ENCODE peak calls at places on chromosome 13, in four cellular contexts. N is PC-3, I is ascending aorta, S is kidney. Q is an unnamed sample.

GRCh38 chr13:24196593-24197197 is 36.2 kb downstream of the SPATA13 start:
- DNase-seq in N (no peak), S (no peak), I (no peak), Q (no peak)

GRCh38 chr13:103236213-103236612 is 170.0 kb upstream of the SLC10A2 start:
- DNase-seq in N (peak; percentile 16), I (no peak), S (no peak), Q (no peak)

GRCh38 chr13:19153782-19154450 is 27.7 kb downstream of the TUBA3C start:
- DNase-seq in N (no peak), S (no peak), I (no peak), Q (no peak)

GRCh38 chr13:33401238-33401637 is 115.7 kb upstream of the STARD13 start:
- DNase-seq in N (no peak), I (no peak), S (no peak), Q (no peak)

GRCh38 chr13:31733709-31734108 is 5.6 kb upstream of the RXFP2 start:
- DNase-seq in N (no peak), I (no peak), S (no peak), Q (no peak)

GRCh38 chr13:73061478-73062275 is 2.9 kb downstream of the KLF5 start:
- DNase-seq in I (no peak), N (no peak), S (no peak), Q (no peak)

GRCh38 chr13:94110011-94110410 is 369.5 kb downstream of the DCT start:
- DNase-seq in I (no peak), N (no peak), S (no peak), Q (no peak)

GRCh38 chr13:25971499-25972145 is 80.2 kb downstream of the SHISA2 start:
- DNase-seq in N (peak; percentile 32), I (no peak), S (no peak), Q (no peak)

GRCh38 chr13:35836476-35836875 is 294.7 kb downstream of the DCLK1 start:
- DNase-seq in S (no peak), N (no peak), I (no peak), Q (no peak)

GRCh38 chr13:31282741-31283455 is 83.1 kb downstream of the B3GLCT start:
- DNase-seq in S (no peak), I (no peak), N (peak; percentile 1), Q (no peak)

GRCh38 chr13:100254002-100254401 is 165.1 kb downstream of the PCCA start:
- DNase-seq in N (no peak), I (no peak), S (no peak), Q (no peak)

GRCh38 chr13:46665630-46666482 is 112.9 kb downstream of the LRCH1 start:
- DNase-seq in I (no peak), N (peak; percentile 54), S (no peak), Q (no peak)

GRCh38 chr13:46667687-46668281 is 114.8 kb downstream of the LRCH1 start:
- DNase-seq in N (no peak), S (no peak), I (no peak), Q (no peak)

GRCh38 chr13:46666727-46667456 is 113.9 kb downstream of the LRCH1 start:
- DNase-seq in S (no peak), N (no peak), I (no peak), Q (no peak)

GRCh38 chr13:46668302-46668720 is 115.3 kb downstream of the LRCH1 start:
- DNase-seq in I (no peak), N (peak; percentile 62), S (no peak), Q (no peak)

GRCh38 chr13:46668906-46669525 is 116.0 kb downstream of the LRCH1 start:
- DNase-seq in N (no peak), S (no peak), I (no peak), Q (no peak)
- H3K4me1 ChIP-seq in N (peaks cover 26% of the 10 kb centered on the region), S (peaks cover 23% of the 10 kb centered on the region), I (peaks cover 8% of the 10 kb centered on the region), Q (peaks cover 23% of the 10 kb centered on the region)

GRCh38 chr13:44267203-44267602 is 106.4 kb upstream of the SERP2 start:
- DNase-seq in I (no peak), S (no peak), N (no peak), Q (no peak)

GRCh38 chr13:44271031-44271433 is 102.6 kb upstream of the SERP2 start:
- DNase-seq in S (no peak), N (peak; percentile 70), I (no peak), Q (no peak)

GRCh38 chr13:44270153-44270552 is 103.5 kb upstream of the SERP2 start:
- DNase-seq in S (no peak), N (no peak), I (no peak), Q (no peak)

GRCh38 chr13:44267966-44268365 is 105.7 kb upstream of the SERP2 start:
- DNase-seq in I (no peak), N (peak; percentile 91), S (no peak), Q (no peak)

GRCh38 chr13:44268965-44269364 is 104.7 kb upstream of the SERP2 start:
- DNase-seq in N (no peak), I (no peak), S (no peak), Q (no peak)
- H3K4me1 ChIP-seq in N (peaks cover 48% of the 10 kb centered on the region), I (peaks cover 9% of the 10 kb centered on the region), S (peaks cover 2% of the 10 kb centered on the region), Q (no peaks in the 10 kb centered on the region)

GRCh38 chr13:51643114-51643881 is 59.0 kb downstream of the WDFY2 start:
- DNase-seq in I (no peak), N (peak; percentile 83), S (no peak), Q (no peak)
- H3K4me1 ChIP-seq in I (no peaks in the 10 kb centered on the region), N (peaks cover 69% of the 10 kb centered on the region), S (peaks cover 8% of the 10 kb centered on the region), Q (peaks cover 12% of the 10 kb centered on the region)

GRCh38 chr13:112117258-112117954 is 50.5 kb downstream of the SOX1 start:
- DNase-seq in I (no peak), S (no peak), N (no peak), Q (no peak)

GRCh38 chr13:112118451-112119064 is 51.6 kb downstream of the SOX1 start:
- DNase-seq in N (no peak), S (no peak), I (no peak), Q (no peak)

GRCh38 chr13:112117955-112118302 is 51.0 kb downstream of the SOX1 start:
- DNase-seq in I (no peak), N (no peak), S (peak; percentile 54), Q (no peak)

GRCh38 chr13:112119192-112120030 is 52.5 kb downstream of the SOX1 start:
- DNase-seq in S (no peak), N (no peak), I (no peak), Q (no peak)

GRCh38 chr13:112120031-112120373 is 53.1 kb downstream of the SOX1 start:
- DNase-seq in N (no peak), S (no peak), I (no peak), Q (no peak)
- H3K4me1 ChIP-seq in N (no peaks in the 10 kb centered on the region), S (no peaks in the 10 kb centered on the region), I (no peaks in the 10 kb centered on the region), Q (no peaks in the 10 kb centered on the region)